ENCODE peak calls at places on chromosomes 16 and 17, in seven cellular contexts. R, P, W, Y, M, E and T are unnamed samples.
A peak's percentile ranks its signal among the peaks of the same experiment; 100 is the strongest.

GRCh38 chr17:21081967-21082366 is 39.2 kb upstream of the USP22 start:
- DNase-seq in R (no peak), P (no peak), W (no peak), Y (no peak), M (no peak), E (no peak), T (no peak)

GRCh38 chr17:40224707-40225092 is 5.6 kb downstream of the WIPF2 start:
- DNase-seq in R (no peak), P (no peak), W (no peak), Y (peak; percentile 76), M (no peak), E (no peak), T (no peak)

GRCh38 chr16:24409045-24409444 is 130.3 kb upstream of the RBBP6 start:
- DNase-seq in R (no peak), P (no peak), W (no peak), Y (no peak), M (no peak), E (no peak), T (no peak)

GRCh38 chr16:12272264-12272663 is 295.7 kb downstream of the SNX29 start:
- DNase-seq in R (no peak), P (no peak), W (no peak), Y (no peak), M (no peak), E (no peak), T (no peak)

GRCh38 chr16:24978370-24978914 is 36.7 kb downstream of the ARHGAP17 start:
- DNase-seq in R (no peak), P (no peak), W (no peak), Y (peak; percentile 23), M (no peak), E (no peak), T (no peak)

GRCh38 chr17:75406222-75406615 is 741 bp upstream of the GRB2 start:
- DNase-seq in R (peak; percentile 33), P (peak; percentile 44), W (no peak), Y (no peak), M (no peak), E (no peak), T (peak; percentile 28)

GRCh38 chr17:2101448-2102257 is 46.8 kb downstream of the HIC1 start:
- DNase-seq in R (peak; percentile 68), P (no peak), W (peak; percentile 73), Y (no peak), M (no peak), E (no peak), T (peak; percentile 94)

GRCh38 chr17:3851461-3852100 is 5.5 kb upstream of the NCBP3 start:
- DNase-seq in R (no peak), P (no peak), W (no peak), Y (no peak), M (no peak), E (no peak), T (no peak)

GRCh38 chr17:64638552-64639198 is 23.4 kb downstream of the SMURF2 start:
- DNase-seq in R (no peak), P (peak; percentile 41), W (no peak), Y (peak; percentile 32), M (no peak), E (no peak), T (no peak)

GRCh38 chr16:67857547-67858233 is 10.2 kb upstream of the CENPT start:
- DNase-seq in R (no peak), P (peak; percentile 92), W (peak; percentile 80), Y (peak; percentile 97), M (peak; percentile 42), E (no peak), T (peak; percentile 97)

GRCh38 chr16:85327731-85328664 is 215.7 kb upstream of the CIBAR2 start:
- DNase-seq in R (no peak), P (no peak), W (no peak), Y (no peak), M (no peak), E (peak; percentile 76), T (peak; percentile 62)

GRCh38 chr16:20383106-20384029 is 21.2 kb downstream of the PDILT start:
- DNase-seq in R (peak; percentile 70), P (peak; percentile 52), W (peak; percentile 86), Y (peak; percentile 57), M (peak; percentile 5), E (peak; percentile 82), T (peak; percentile 82)

GRCh38 chr17:64331366-64331765 is 59.3 kb downstream of the PECAM1 start:
- DNase-seq in R (no peak), P (no peak), W (no peak), Y (no peak), M (no peak), E (no peak), T (no peak)

GRCh38 chr16:8588703-8589292 is 1.5 kb downstream of the TMEM114 start:
- DNase-seq in R (no peak), P (no peak), W (no peak), Y (no peak), M (no peak), E (no peak), T (no peak)

GRCh38 chr16:67543582-67543981 is 15.0 kb downstream of the RIPOR1 start:
- DNase-seq in R (no peak), P (no peak), W (no peak), Y (no peak), M (no peak), E (no peak), T (no peak)